ENCODE peak calls at places on chromosomes 7 and 10, in four cellular contexts. One of them, this sample, is unnamed.
A peak's percentile ranks its signal among the peaks of the same experiment; 100 is the strongest.

GRCh38 chr7:139687980-139688632 is 89.7 kb downstream of the HIPK2 start:
- DNase-seq in HepG2: no peak
- DNase-seq in SK-N-SH: no peak
- DNase-seq in tibial nerve: no peak
- DNase-seq in this sample: no peak

GRCh38 chr10:35495521-35496238 is 109.5 kb upstream of the GJD4 start:
- DNase-seq in HepG2: peak; percentile 63
- DNase-seq in tibial nerve: no peak
- DNase-seq in SK-N-SH: peak; percentile 34
- DNase-seq in this sample: no peak

GRCh38 chr10:37758074-37758473 is 99.3 kb downstream of the ZNF248 start:
- DNase-seq in tibial nerve: no peak
- DNase-seq in SK-N-SH: no peak
- DNase-seq in HepG2: no peak
- DNase-seq in this sample: no peak

GRCh38 chr7:131015131-131015954 is 281.3 kb upstream of the KLF14 start:
- DNase-seq in HepG2: peak; percentile 27
- DNase-seq in SK-N-SH: no peak
- DNase-seq in tibial nerve: no peak
- DNase-seq in this sample: no peak

GRCh38 chr10:60916025-60916424 is 28.0 kb downstream of the RHOBTB1 start:
- DNase-seq in HepG2: no peak
- DNase-seq in SK-N-SH: no peak
- DNase-seq in tibial nerve: no peak
- DNase-seq in this sample: no peak

GRCh38 chr10:88880287-88881094 is 446 bp downstream of the STAMBPL1 start:
- DNase-seq in HepG2: peak; percentile 36
- DNase-seq in SK-N-SH: peak; percentile 87
- DNase-seq in tibial nerve: peak; percentile 72
- DNase-seq in this sample: peak; percentile 85

GRCh38 chr10:124649209-124649608 is 95.0 kb downstream of the FAM53B start:
- DNase-seq in SK-N-SH: peak; percentile 65
- DNase-seq in tibial nerve: no peak
- DNase-seq in HepG2: no peak
- DNase-seq in this sample: no peak

GRCh38 chr7:4659551-4660286 is 22.4 kb upstream of the FOXK1 start:
- DNase-seq in tibial nerve: no peak
- DNase-seq in HepG2: no peak
- DNase-seq in SK-N-SH: no peak
- DNase-seq in this sample: no peak

GRCh38 chr7:79055722-79056415 is 397.6 kb downstream of the MAGI2 start:
- DNase-seq in SK-N-SH: no peak
- DNase-seq in tibial nerve: no peak
- DNase-seq in HepG2: peak; percentile 20
- DNase-seq in this sample: no peak

GRCh38 chr7:16657656-16658279 is 11.8 kb downstream of the BZW2 start:
- DNase-seq in SK-N-SH: no peak
- DNase-seq in HepG2: no peak
- DNase-seq in tibial nerve: no peak
- DNase-seq in this sample: peak; percentile 21

GRCh38 chr7:2635810-2636701 is 4.3 kb downstream of the TTYH3 start:
- DNase-seq in tibial nerve: no peak
- DNase-seq in HepG2: peak; percentile 78
- DNase-seq in SK-N-SH: no peak
- DNase-seq in this sample: no peak

GRCh38 chr7:37489703-37490102 is 41.0 kb upstream of the ELMO1 start:
- DNase-seq in tibial nerve: no peak
- DNase-seq in HepG2: no peak
- DNase-seq in SK-N-SH: peak; percentile 31
- DNase-seq in this sample: no peak

GRCh38 chr10:119762805-119763798 is 37.3 kb downstream of the INPP5F start:
- DNase-seq in tibial nerve: no peak
- DNase-seq in SK-N-SH: no peak
- DNase-seq in HepG2: no peak
- DNase-seq in this sample: no peak

GRCh38 chr7:2732959-2733584 is 45.1 kb downstream of the AMZ1 start:
- DNase-seq in SK-N-SH: no peak
- DNase-seq in tibial nerve: no peak
- DNase-seq in HepG2: no peak
- DNase-seq in this sample: peak; percentile 46

GRCh38 chr7:107469836-107470416 is at the start of gene GPR22:
- DNase-seq in SK-N-SH: no peak
- DNase-seq in tibial nerve: no peak
- DNase-seq in HepG2: no peak
- DNase-seq in this sample: no peak

GRCh38 chr7:14639801-14640200 is 262.8 kb downstream of the DGKB start:
- DNase-seq in HepG2: no peak
- DNase-seq in SK-N-SH: no peak
- DNase-seq in tibial nerve: no peak
- DNase-seq in this sample: no peak

GRCh38 chr10:27512548-27512947 is 8.4 kb downstream of the RAB18 start:
- DNase-seq in SK-N-SH: no peak
- DNase-seq in tibial nerve: no peak
- DNase-seq in HepG2: no peak
- DNase-seq in this sample: no peak

GRCh38 chr7:140546947-140547346 is 67.6 kb upstream of the MKRN1 start:
- DNase-seq in SK-N-SH: no peak
- DNase-seq in HepG2: no peak
- DNase-seq in tibial nerve: no peak
- DNase-seq in this sample: peak; percentile 26

GRCh38 chr10:71067098-71067760 is 145.1 kb upstream of the UNC5B start:
- DNase-seq in tibial nerve: no peak
- DNase-seq in SK-N-SH: peak; percentile 79
- DNase-seq in HepG2: no peak
- DNase-seq in this sample: no peak

GRCh38 chr7:83648464-83649241 is at the start of gene SEMA3E:
- DNase-seq in HepG2: no peak
- DNase-seq in tibial nerve: no peak
- DNase-seq in SK-N-SH: no peak
- DNase-seq in this sample: no peak

GRCh38 chr7:53642361-53642760 is 606.9 kb downstream of the POM121L12 start:
- DNase-seq in SK-N-SH: no peak
- DNase-seq in HepG2: no peak
- DNase-seq in tibial nerve: no peak
- DNase-seq in this sample: no peak

GRCh38 chr7:146002431-146003078 is 114.0 kb upstream of the CNTNAP2 start:
- DNase-seq in SK-N-SH: no peak
- DNase-seq in HepG2: no peak
- DNase-seq in tibial nerve: no peak
- DNase-seq in this sample: no peak

GRCh38 chr7:17126413-17127374 is 171.8 kb upstream of the AHR start:
- DNase-seq in SK-N-SH: no peak
- DNase-seq in tibial nerve: no peak
- DNase-seq in HepG2: peak; percentile 71
- DNase-seq in this sample: no peak

GRCh38 chr10:48285710-48286109 is 11.2 kb upstream of the FRMPD2 start:
- DNase-seq in SK-N-SH: no peak
- DNase-seq in tibial nerve: no peak
- DNase-seq in HepG2: no peak
- DNase-seq in this sample: no peak

GRCh38 chr10:94320285-94320914 is 42.3 kb downstream of the NOC3L start:
- DNase-seq in HepG2: peak; percentile 53
- DNase-seq in tibial nerve: peak; percentile 61
- DNase-seq in SK-N-SH: peak; percentile 43
- DNase-seq in this sample: peak; percentile 65

GRCh38 chr10:79335470-79336235 is 11.6 kb upstream of the PPIF start:
- DNase-seq in HepG2: peak; percentile 97
- DNase-seq in tibial nerve: no peak
- DNase-seq in SK-N-SH: no peak
- DNase-seq in this sample: no peak

GRCh38 chr10:21083861-21084260 is 186.8 kb upstream of the NEBL start:
- DNase-seq in tibial nerve: no peak
- DNase-seq in HepG2: no peak
- DNase-seq in SK-N-SH: no peak
- DNase-seq in this sample: no peak

GRCh38 chr7:129875745-129876411 is 76.9 kb downstream of the UBE2H start:
- DNase-seq in tibial nerve: no peak
- DNase-seq in SK-N-SH: no peak
- DNase-seq in HepG2: no peak
- DNase-seq in this sample: no peak

GRCh38 chr10:57992321-57993077 is 275.2 kb downstream of the IPMK start:
- DNase-seq in SK-N-SH: no peak
- DNase-seq in HepG2: no peak
- DNase-seq in tibial nerve: no peak
- DNase-seq in this sample: no peak

GRCh38 chr10:122298598-122299301 is 27.7 kb downstream of the BTBD16 start:
- DNase-seq in HepG2: peak; percentile 74
- DNase-seq in tibial nerve: peak; percentile 54
- DNase-seq in SK-N-SH: peak; percentile 80
- DNase-seq in this sample: peak; percentile 76

GRCh38 chr7:131843862-131844261 is 287.4 kb upstream of the PODXL start:
- DNase-seq in HepG2: no peak
- DNase-seq in SK-N-SH: peak; percentile 46
- DNase-seq in tibial nerve: no peak
- DNase-seq in this sample: peak; percentile 19

GRCh38 chr10:75887981-75888380 is 456.6 kb downstream of the LRMDA start:
- DNase-seq in tibial nerve: no peak
- DNase-seq in HepG2: no peak
- DNase-seq in SK-N-SH: no peak
- DNase-seq in this sample: no peak

GRCh38 chr7:116998567-116998966 is 45.3 kb downstream of the ST7 start:
- DNase-seq in HepG2: no peak
- DNase-seq in SK-N-SH: no peak
- DNase-seq in tibial nerve: no peak
- DNase-seq in this sample: no peak

GRCh38 chr10:125521721-125522680 is 161.0 kb downstream of the TEX36 start:
- DNase-seq in SK-N-SH: peak; percentile 59
- DNase-seq in tibial nerve: no peak
- DNase-seq in HepG2: peak; percentile 23
- DNase-seq in this sample: no peak

GRCh38 chr7:41881313-41882130 is 178.6 kb upstream of the INHBA start:
- DNase-seq in SK-N-SH: no peak
- DNase-seq in HepG2: no peak
- DNase-seq in tibial nerve: no peak
- DNase-seq in this sample: peak; percentile 46

GRCh38 chr10:102660891-102661613 is 16.8 kb downstream of the TRIM8 start:
- DNase-seq in tibial nerve: no peak
- DNase-seq in SK-N-SH: peak; percentile 91
- DNase-seq in HepG2: peak; percentile 72
- DNase-seq in this sample: peak; percentile 84

GRCh38 chr10:133336131-133337078 is at the start of gene CALY:
- DNase-seq in HepG2: no peak
- DNase-seq in tibial nerve: no peak
- DNase-seq in SK-N-SH: peak; percentile 92
- DNase-seq in this sample: peak; percentile 62

GRCh38 chr10:51156913-51157312 is 82.6 kb downstream of the PRKG1 start:
- DNase-seq in HepG2: no peak
- DNase-seq in SK-N-SH: no peak
- DNase-seq in tibial nerve: no peak
- DNase-seq in this sample: no peak

GRCh38 chr10:122344741-122345258 is 29.7 kb upstream of the PLEKHA1 start:
- DNase-seq in SK-N-SH: no peak
- DNase-seq in HepG2: peak; percentile 91
- DNase-seq in tibial nerve: no peak
- DNase-seq in this sample: peak; percentile 45

GRCh38 chr10:104072786-104073185 is 12.9 kb downstream of the COL17A1 start:
- DNase-seq in tibial nerve: no peak
- DNase-seq in HepG2: no peak
- DNase-seq in SK-N-SH: no peak
- DNase-seq in this sample: no peak
- TF ChIP-seq EP300 in tibial nerve: no peak
- TF ChIP-seq EP300 in HepG2: no peak
- TF ChIP-seq EP300 in SK-N-SH: no peak
- TF ChIP-seq EP300 in this sample: no peak

GRCh38 chr10:34206078-34206477 is 609.0 kb downstream of the PARD3 start:
- DNase-seq in tibial nerve: no peak
- DNase-seq in HepG2: no peak
- DNase-seq in SK-N-SH: no peak
- DNase-seq in this sample: no peak
- H3K4me3 ChIP-seq in tibial nerve: no peak overlapping the region
- H3K4me3 ChIP-seq in HepG2: no peak overlapping the region
- H3K4me3 ChIP-seq in SK-N-SH: no peak overlapping the region
- H3K4me3 ChIP-seq in this sample: no peak overlapping the region

GRCh38 chr10:69318087-69318996 is 40.0 kb downstream of the HK1 start:
- DNase-seq in SK-N-SH: peak; percentile 99
- DNase-seq in tibial nerve: peak; percentile 78
- DNase-seq in HepG2: no peak
- DNase-seq in this sample: peak; percentile 94

GRCh38 chr10:69317175-69318086 is 39.1 kb downstream of the HK1 start:
- DNase-seq in tibial nerve: no peak
- DNase-seq in SK-N-SH: no peak
- DNase-seq in HepG2: no peak
- DNase-seq in this sample: no peak

GRCh38 chr10:69320521-69320920 is 42.2 kb downstream of the HK1 start:
- DNase-seq in HepG2: no peak
- DNase-seq in SK-N-SH: no peak
- DNase-seq in tibial nerve: no peak
- DNase-seq in this sample: no peak

GRCh38 chr10:69319911-69320316 is 41.6 kb downstream of the HK1 start:
- DNase-seq in HepG2: no peak
- DNase-seq in SK-N-SH: peak; percentile 36
- DNase-seq in tibial nerve: no peak
- DNase-seq in this sample: no peak

DNA sequence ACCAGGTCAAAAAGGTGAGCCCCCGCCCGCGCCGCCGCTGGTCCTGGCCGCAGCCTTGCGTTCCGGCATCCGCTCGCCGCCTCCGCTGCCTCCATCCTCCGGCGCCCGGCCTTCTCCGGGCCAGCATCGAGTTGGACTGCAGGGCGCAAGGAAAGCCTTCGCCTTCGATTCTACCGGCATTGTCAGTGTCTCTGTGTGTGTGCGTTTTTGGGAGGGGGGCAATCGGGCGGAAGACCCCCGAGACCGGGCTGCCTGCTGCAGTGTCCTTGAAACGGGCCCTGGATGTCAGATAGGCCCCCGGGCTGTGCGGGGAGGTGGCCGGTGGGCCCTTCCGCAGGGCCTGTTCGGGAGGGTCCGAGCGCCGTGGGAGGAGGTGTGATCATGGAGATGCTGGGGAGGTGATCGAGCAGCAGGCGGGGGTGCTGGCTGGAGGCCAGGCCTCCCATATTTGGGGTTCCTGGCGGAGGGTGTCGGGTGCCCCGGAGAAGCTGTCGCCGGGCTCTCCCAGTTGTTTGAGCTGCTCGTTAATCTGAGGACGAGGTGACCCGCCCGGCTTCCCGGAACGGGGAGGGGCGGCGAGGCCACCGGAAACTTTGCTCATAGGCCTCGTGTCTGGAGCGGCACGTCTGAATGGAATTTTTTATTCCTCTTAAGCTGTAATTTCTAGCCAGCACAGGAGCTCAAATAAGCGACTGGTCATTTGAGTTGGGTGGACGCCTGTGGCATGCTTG is 40.9 kb downstream of the HK1 start:
- DNase-seq in tibial nerve: peak; percentile 40
- DNase-seq in HepG2: no peak
- DNase-seq in SK-N-SH: peak; percentile 68
- DNase-seq in this sample: peak; percentile 87
- TF ChIP-seq EP300 in tibial nerve: peak; percentile 38
- TF ChIP-seq EP300 in HepG2: no peak
- TF ChIP-seq EP300 in SK-N-SH: no peak
- TF ChIP-seq EP300 in this sample: peak; percentile 46

GRCh38 chr10:91219371-91220193 is 881 bp upstream of the PCGF5 start:
- DNase-seq in HepG2: peak; percentile 98
- DNase-seq in tibial nerve: no peak
- DNase-seq in SK-N-SH: no peak
- DNase-seq in this sample: no peak
- H3K4me3 ChIP-seq in HepG2: peak overlapping the region; percentile 3
- H3K4me3 ChIP-seq in tibial nerve: peak overlapping the region; percentile 40
- H3K4me3 ChIP-seq in SK-N-SH: peak overlapping the region; percentile 90
- H3K4me3 ChIP-seq in this sample: no peak overlapping the region

This sample was measured in transverse colon.